ENCODE peak calls at places on chromosome 2, in six cellular contexts. V, K, F, X, I and M are unnamed samples.

GRCh38 chr2:25230128-25230527 is 61.7 kb upstream of the POMC start:
- DNase-seq in V (no peak), K (no peak), F (no peak), X (no peak), I (no peak), M (no peak)

GRCh38 chr2:37414470-37414949 is 70.1 kb downstream of the QPCT start:
- DNase-seq in V (peak), K (peak), F (no peak), X (no peak), I (no peak), M (peak)

GRCh38 chr2:131034122-131035051 is 58.9 kb downstream of the FAM168B start:
- DNase-seq in V (peak), K (no peak), F (no peak), X (peak), I (no peak), M (peak)

GRCh38 chr2:233689498-233689897 is 3.2 kb upstream of the UGT1A6 start:
- DNase-seq in V (no peak), K (no peak), F (no peak), X (no peak), I (no peak), M (peak)

GRCh38 chr2:190636362-190636761 is 12.5 kb upstream of the NAB1 start:
- DNase-seq in V (peak), K (no peak), F (no peak), X (no peak), I (no peak), M (peak)

GRCh38 chr2:8636041-8636491 is 45.8 kb upstream of the ID2 start:
- DNase-seq in V (peak), K (no peak), F (no peak), X (no peak), I (no peak), M (peak)

GRCh38 chr2:46180189-46180588 is 117.0 kb upstream of the EPAS1 start:
- DNase-seq in V (no peak), K (no peak), F (no peak), X (no peak), I (no peak), M (no peak)

GRCh38 chr2:68537872-68538271 is 70.5 kb downstream of the APLF start:
- DNase-seq in V (no peak), K (no peak), F (peak), X (no peak), I (no peak), M (peak)

GRCh38 chr2:230905448-230906430 is 19.3 kb downstream of the GPR55 start:
- DNase-seq in V (peak), K (no peak), F (no peak), X (peak), I (no peak), M (peak)

GRCh38 chr2:120856421-120856862 is 120.8 kb downstream of the GLI2 start:
- DNase-seq in V (peak), K (no peak), F (no peak), X (peak), I (no peak), M (peak)

GRCh38 chr2:227163445-227163997 is 484 bp downstream of the COL4A4 start:
- DNase-seq in V (no peak), K (peak), F (no peak), X (peak), I (no peak), M (no peak)

GRCh38 chr2:212414699-212415309 is 123.8 kb downstream of the ERBB4 start:
- DNase-seq in V (peak), K (no peak), F (no peak), X (no peak), I (no peak), M (no peak)

GRCh38 chr2:225275443-225275842 is 124.1 kb upstream of the NYAP2 start:
- DNase-seq in V (no peak), K (no peak), F (no peak), X (no peak), I (no peak), M (no peak)

GRCh38 chr2:233349005-233349998 is 5.0 kb upstream of the DGKD start:
- DNase-seq in V (no peak), K (peak), F (no peak), X (no peak), I (peak), M (no peak)

GRCh38 chr2:133090358-133090757 is 420.4 kb upstream of the LYPD1 start:
- DNase-seq in V (no peak), K (no peak), F (no peak), X (no peak), I (no peak), M (no peak)

GRCh38 chr2:166550923-166551322 is 56.9 kb upstream of the SCN7A start:
- DNase-seq in V (no peak), K (no peak), F (no peak), X (no peak), I (no peak), M (no peak)

GRCh38 chr2:158995677-158996049 is 27.2 kb downstream of the TANC1 start:
- DNase-seq in V (no peak), K (no peak), F (no peak), X (no peak), I (no peak), M (no peak)

GRCh38 chr2:226490172-226490571 is 309.4 kb downstream of the IRS1 start:
- DNase-seq in V (peak), K (no peak), F (peak), X (no peak), I (no peak), M (peak)

GRCh38 chr2:6788614-6789013 is 77.1 kb downstream of the CMPK2 start:
- DNase-seq in V (no peak), K (no peak), F (no peak), X (no peak), I (no peak), M (no peak)

GRCh38 chr2:156999657-157000056 is 257.8 kb upstream of the GALNT5 start:
- DNase-seq in V (no peak), K (no peak), F (no peak), X (no peak), I (no peak), M (peak)

GRCh38 chr2:100799701-100800100 is 20.2 kb upstream of the NPAS2 start:
- DNase-seq in V (no peak), K (no peak), F (no peak), X (no peak), I (no peak), M (no peak)

GRCh38 chr2:154240316-154240715 is 368.6 kb downstream of the GALNT13 start:
- DNase-seq in V (no peak), K (no peak), F (no peak), X (no peak), I (no peak), M (no peak)

GRCh38 chr2:152335851-152336102 is 803 bp downstream of the FMNL2 start:
- DNase-seq in V (no peak), K (no peak), F (no peak), X (no peak), I (no peak), M (no peak)

GRCh38 chr2:152335016-152335850 is at the start of gene FMNL2:
- DNase-seq in V (peak), K (peak), F (no peak), X (peak), I (peak), M (peak)

GRCh38 chr2:152336103-152336853 is 1.3 kb downstream of the FMNL2 start:
- DNase-seq in V (peak), K (peak), F (no peak), X (peak), I (peak), M (peak)

GRCh38 chr2:152336854-152337510 is 2.0 kb downstream of the FMNL2 start:
- DNase-seq in V (peak), K (no peak), F (peak), X (peak), I (no peak), M (peak)

GRCh38 chr2:152334701-152335015 is 316 bp upstream of the FMNL2 start:
- DNase-seq in V (no peak), K (no peak), F (no peak), X (no peak), I (no peak), M (no peak)
- H3K4me3 ChIP-seq in V (peak), K (peak), F (peak), X (peak), I (peak), M (peak)

GRCh38 chr2:191789791-191790190 is 57.1 kb downstream of the CAVIN2 start:
- DNase-seq in V (peak), K (no peak), F (no peak), X (no peak), I (no peak), M (peak)
- H3K4me3 ChIP-seq in V (no peak), K (no peak), F (no peak), X (no peak), I (no peak), M (no peak)

GRCh38 chr2:75100691-75101236 is 98.6 kb downstream of the TACR1 start:
- DNase-seq in V (peak), K (no peak), F (peak), X (no peak), I (no peak), M (no peak)

GRCh38 chr2:75100011-75100680 is 99.2 kb downstream of the TACR1 start:
- DNase-seq in V (peak), K (no peak), F (peak), X (no peak), I (no peak), M (peak)

GRCh38 chr2:75102011-75102410 is 97.3 kb downstream of the TACR1 start:
- DNase-seq in V (peak), K (no peak), F (no peak), X (no peak), I (no peak), M (no peak)

GRCh38 chr2:75099521-75099922 is 99.8 kb downstream of the TACR1 start:
- DNase-seq in V (peak), K (no peak), F (no peak), X (no peak), I (no peak), M (no peak)

DNA sequence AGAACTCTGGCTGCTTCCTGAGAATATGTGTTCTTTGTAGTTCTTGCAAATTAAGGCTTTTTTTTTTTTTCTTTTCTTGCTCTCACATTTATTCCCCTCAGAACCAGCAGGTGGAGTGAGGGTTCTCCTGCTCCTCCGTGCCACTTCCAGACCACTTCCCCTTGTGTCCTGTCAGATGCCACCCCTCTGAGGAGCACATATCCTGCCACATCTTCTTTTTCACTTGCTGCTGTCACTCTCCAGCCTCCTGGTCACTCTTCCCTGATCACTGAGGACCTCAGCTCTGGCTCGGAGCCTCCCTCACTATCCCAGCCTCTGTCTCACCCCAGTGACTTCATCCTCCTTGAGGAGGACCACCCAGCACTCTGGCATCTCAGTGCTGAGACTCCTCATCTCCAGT is 100.5 kb downstream of the TACR1 start:
- DNase-seq in V (peak), K (no peak), F (no peak), X (peak), I (no peak), M (peak)
- H3K4me3 ChIP-seq in V (no peak), K (no peak), F (no peak), X (no peak), I (no peak), M (no peak)

DNA sequence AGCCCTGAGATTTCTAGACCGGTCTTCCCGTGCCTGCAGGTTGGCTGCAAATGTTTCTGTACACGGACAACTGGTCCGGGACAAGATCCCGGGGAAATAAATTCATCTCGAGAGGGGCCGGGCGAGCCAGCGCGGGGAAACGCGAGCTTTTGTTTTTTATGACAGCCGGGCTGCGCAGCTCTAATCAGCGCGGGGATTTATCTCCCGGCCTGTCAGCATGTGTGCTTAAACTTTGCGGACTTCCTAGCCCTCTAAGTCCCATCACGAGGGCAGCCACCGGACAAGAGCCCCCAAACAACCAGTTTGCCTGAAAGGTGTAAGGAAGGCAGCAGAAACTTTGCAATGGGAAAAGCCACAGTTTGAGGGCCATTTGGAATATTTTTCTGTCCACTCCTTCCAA is 5.8 kb downstream of the MEIS1 start:
- DNase-seq in V (no peak), K (no peak), F (no peak), X (peak), I (peak), M (peak)
- H3K4me3 ChIP-seq in V (peak), K (no peak), F (peak), X (peak), I (peak), M (peak)

DNA sequence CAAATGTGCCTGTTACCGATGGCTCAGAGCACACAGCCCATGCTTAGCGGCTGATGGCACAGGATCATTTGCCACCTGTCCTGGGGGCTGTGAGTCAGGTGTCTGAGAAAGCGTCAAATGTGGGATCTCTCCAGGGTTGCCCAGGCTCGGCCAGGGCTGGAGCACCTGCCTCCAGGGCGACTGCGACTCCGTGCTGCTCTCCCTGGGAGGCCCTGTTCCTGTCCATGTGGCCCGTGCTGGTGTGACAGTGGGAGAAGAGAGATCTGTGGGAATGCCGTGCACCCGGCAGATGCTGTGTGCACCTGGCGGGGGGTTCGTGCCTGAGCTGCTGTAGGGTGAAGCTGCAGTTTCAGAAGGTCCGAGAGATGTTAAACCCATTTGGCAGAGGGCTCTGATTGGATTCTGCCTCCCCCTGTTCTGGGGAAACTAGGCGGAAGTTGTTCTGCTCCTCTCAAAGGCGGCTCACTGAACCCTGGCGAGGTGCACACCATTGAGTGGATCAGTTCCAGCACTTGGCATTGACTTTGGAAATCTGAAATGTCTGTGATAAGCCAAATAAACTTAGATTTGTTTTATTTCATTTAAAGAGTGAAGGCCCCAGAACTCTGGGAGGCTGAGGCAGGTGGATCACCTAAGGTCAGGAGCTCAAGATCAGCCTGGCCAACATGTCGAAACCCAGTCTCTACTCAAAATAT is 34.7 kb upstream of the TPO start:
- DNase-seq in V (no peak), K (no peak), F (no peak), X (no peak), I (no peak), M (no peak)
- H3K4me3 ChIP-seq in V (no peak), K (no peak), F (no peak), X (no peak), I (no peak), M (no peak)

GRCh38 chr2:177285892-177286715 is 21.6 kb upstream of the NFE2L2 start:
- DNase-seq in V (no peak), K (no peak), F (no peak), X (no peak), I (no peak), M (no peak)

GRCh38 chr2:177284531-177284930 is 20.0 kb upstream of the NFE2L2 start:
- DNase-seq in V (no peak), K (no peak), F (no peak), X (peak), I (no peak), M (no peak)

GRCh38 chr2:177291701-177292100 is 27.2 kb upstream of the NFE2L2 start:
- DNase-seq in V (no peak), K (no peak), F (no peak), X (no peak), I (no peak), M (no peak)

GRCh38 chr2:177295479-177295878 is 31.0 kb upstream of the NFE2L2 start:
- DNase-seq in V (peak), K (no peak), F (peak), X (no peak), I (no peak), M (peak)

GRCh38 chr2:177289824-177290632 is 25.5 kb upstream of the NFE2L2 start:
- DNase-seq in V (no peak), K (peak), F (no peak), X (no peak), I (no peak), M (no peak)
- H3K4me3 ChIP-seq in V (no peak), K (peak), F (no peak), X (no peak), I (no peak), M (no peak)

DNA sequence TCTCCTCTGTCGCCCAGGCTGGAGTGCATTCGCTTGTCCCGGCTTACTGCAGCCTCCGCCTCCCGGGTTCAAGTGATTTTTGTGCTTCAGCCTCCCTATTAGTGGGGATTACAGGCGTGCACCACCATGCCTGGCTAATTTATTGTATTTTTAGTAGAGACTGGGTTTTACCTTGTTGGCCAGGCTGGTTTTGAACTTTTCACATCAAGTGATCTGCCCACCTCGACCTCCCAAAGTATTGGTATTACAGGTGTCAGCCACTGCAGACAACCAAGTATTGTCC is 1.1 kb downstream of the RPS27A start:
- DNase-seq in V (no peak), K (no peak), F (no peak), X (no peak), I (no peak), M (no peak)
- H3K4me3 ChIP-seq in V (peak), K (peak), F (peak), X (peak), I (peak), M (peak)